ENCODE peak calls at places on chromosomes 13 and 19, in five cellular contexts. One of them, this sample, is unnamed.

GRCh38 chr13:27341616-27342015 is 71.0 kb downstream of the RASL11A start:
- DNase-seq in activated CD4-positive, alpha-beta T cell treated with anti-CD3 and anti-CD28 coated beads, Interleukin-2, amount 10 ng/mL, durations not matched to agents 24 days and 14 days: no peak
- DNase-seq in esophagus squamous epithelium: no peak
- DNase-seq in brain pericyte: no peak
- DNase-seq in NCI-H2107: no peak
- DNase-seq in this sample: no peak

GRCh38 chr19:2865334-2866221 is 1.6 kb upstream of the ZNF556 start:
- DNase-seq in activated CD4-positive, alpha-beta T cell treated with anti-CD3 and anti-CD28 coated beads, Interleukin-2, amount 10 ng/mL, durations not matched to agents 24 days and 14 days: no peak
- DNase-seq in esophagus squamous epithelium: no peak
- DNase-seq in brain pericyte: no peak
- DNase-seq in NCI-H2107: no peak
- DNase-seq in this sample: no peak

GRCh38 chr13:29619995-29620394 is 24.5 kb upstream of the SLC7A1 start:
- DNase-seq in activated CD4-positive, alpha-beta T cell treated with anti-CD3 and anti-CD28 coated beads, Interleukin-2, amount 10 ng/mL, durations not matched to agents 24 days and 14 days: no peak
- DNase-seq in esophagus squamous epithelium: no peak
- DNase-seq in brain pericyte: no peak
- DNase-seq in NCI-H2107: no peak
- DNase-seq in this sample: no peak

GRCh38 chr13:25232937-25233515 is 54.3 kb downstream of the MTMR6 start:
- DNase-seq in activated CD4-positive, alpha-beta T cell treated with anti-CD3 and anti-CD28 coated beads, Interleukin-2, amount 10 ng/mL, durations not matched to agents 24 days and 14 days: no peak
- DNase-seq in esophagus squamous epithelium: no peak
- DNase-seq in brain pericyte: no peak
- DNase-seq in NCI-H2107: peak
- DNase-seq in this sample: peak

GRCh38 chr13:37306778-37307544 is 201.5 kb upstream of the CSNK1A1L start:
- DNase-seq in activated CD4-positive, alpha-beta T cell treated with anti-CD3 and anti-CD28 coated beads, Interleukin-2, amount 10 ng/mL, durations not matched to agents 24 days and 14 days: no peak
- DNase-seq in esophagus squamous epithelium: no peak
- DNase-seq in brain pericyte: peak
- DNase-seq in NCI-H2107: no peak
- DNase-seq in this sample: no peak

GRCh38 chr13:62512194-62513141 is 1096.8 kb upstream of the PCDH20 start:
- DNase-seq in activated CD4-positive, alpha-beta T cell treated with anti-CD3 and anti-CD28 coated beads, Interleukin-2, amount 10 ng/mL, durations not matched to agents 24 days and 14 days: peak
- DNase-seq in esophagus squamous epithelium: no peak
- DNase-seq in brain pericyte: peak
- DNase-seq in NCI-H2107: peak
- DNase-seq in this sample: peak

GRCh38 chr19:44808463-44809371 is at the start of gene BCAM:
- DNase-seq in activated CD4-positive, alpha-beta T cell treated with anti-CD3 and anti-CD28 coated beads, Interleukin-2, amount 10 ng/mL, durations not matched to agents 24 days and 14 days: no peak
- DNase-seq in esophagus squamous epithelium: no peak
- DNase-seq in brain pericyte: no peak
- DNase-seq in NCI-H2107: no peak
- DNase-seq in this sample: no peak

GRCh38 chr13:113955691-113956090 is 18.2 kb downstream of the C13orf46 start:
- DNase-seq in activated CD4-positive, alpha-beta T cell treated with anti-CD3 and anti-CD28 coated beads, Interleukin-2, amount 10 ng/mL, durations not matched to agents 24 days and 14 days: no peak
- DNase-seq in esophagus squamous epithelium: no peak
- DNase-seq in brain pericyte: no peak
- DNase-seq in NCI-H2107: no peak
- DNase-seq in this sample: no peak

GRCh38 chr19:47106819-47107200 is 6.8 kb downstream of the ZC3H4 start:
- DNase-seq in activated CD4-positive, alpha-beta T cell treated with anti-CD3 and anti-CD28 coated beads, Interleukin-2, amount 10 ng/mL, durations not matched to agents 24 days and 14 days: no peak
- DNase-seq in esophagus squamous epithelium: no peak
- DNase-seq in brain pericyte: no peak
- DNase-seq in NCI-H2107: no peak
- DNase-seq in this sample: no peak

GRCh38 chr13:24050292-24050711 is 110.2 kb upstream of the SPATA13 start:
- DNase-seq in activated CD4-positive, alpha-beta T cell treated with anti-CD3 and anti-CD28 coated beads, Interleukin-2, amount 10 ng/mL, durations not matched to agents 24 days and 14 days: no peak
- DNase-seq in esophagus squamous epithelium: no peak
- DNase-seq in brain pericyte: peak
- DNase-seq in NCI-H2107: no peak
- DNase-seq in this sample: no peak

GRCh38 chr13:108494991-108495661 is 134.3 kb upstream of the MYO16 start:
- DNase-seq in activated CD4-positive, alpha-beta T cell treated with anti-CD3 and anti-CD28 coated beads, Interleukin-2, amount 10 ng/mL, durations not matched to agents 24 days and 14 days: no peak
- DNase-seq in esophagus squamous epithelium: no peak
- DNase-seq in brain pericyte: no peak
- DNase-seq in NCI-H2107: no peak
- DNase-seq in this sample: no peak

GRCh38 chr13:43058318-43058674 is 34.9 kb downstream of the DNAJC15 start:
- DNase-seq in activated CD4-positive, alpha-beta T cell treated with anti-CD3 and anti-CD28 coated beads, Interleukin-2, amount 10 ng/mL, durations not matched to agents 24 days and 14 days: peak
- DNase-seq in esophagus squamous epithelium: no peak
- DNase-seq in brain pericyte: peak
- DNase-seq in NCI-H2107: no peak
- DNase-seq in this sample: peak